ENCODE peak calls at places on chromosome 21, in ten cellular contexts. One of them, this sample, is unnamed. For H3K9me3 and H3K27me3, the result is how much of the 10 kb centered on the place peaks cover.

GRCh38 chr21:32484706-32485380 is 72.3 kb downstream of the EVA1C start:
- DNase-seq in GM23248: no peak
- DNase-seq in upper lobe of right lung: peak
- DNase-seq in mesenchymal stem cell: no peak
- DNase-seq in hepatocyte: no peak
- DNase-seq in heart left ventricle: no peak
- DNase-seq in ovary: no peak
- DNase-seq in CD4-positive, CD25-positive, alpha-beta regulatory T cell: no peak
- DNase-seq in suprapubic skin: no peak
- DNase-seq in CD8-positive, alpha-beta memory T cell: no peak
- DNase-seq in this sample: no peak

GRCh38 chr21:46297311-46298082 is 11.4 kb downstream of the YBEY start:
- DNase-seq in CD8-positive, alpha-beta memory T cell: no peak
- DNase-seq in mesenchymal stem cell: no peak
- DNase-seq in ovary: no peak
- DNase-seq in heart left ventricle: peak
- DNase-seq in suprapubic skin: no peak
- DNase-seq in hepatocyte: no peak
- DNase-seq in GM23248: peak
- DNase-seq in upper lobe of right lung: no peak
- DNase-seq in CD4-positive, CD25-positive, alpha-beta regulatory T cell: no peak
- DNase-seq in this sample: peak

GRCh38 chr21:46560568-46561447 is 44.1 kb downstream of the S100B start:
- DNase-seq in mesenchymal stem cell: no peak
- DNase-seq in ovary: no peak
- DNase-seq in CD8-positive, alpha-beta memory T cell: no peak
- DNase-seq in upper lobe of right lung: no peak
- DNase-seq in CD4-positive, CD25-positive, alpha-beta regulatory T cell: no peak
- DNase-seq in GM23248: no peak
- DNase-seq in suprapubic skin: no peak
- DNase-seq in hepatocyte: no peak
- DNase-seq in heart left ventricle: no peak
- DNase-seq in this sample: peak

GRCh38 chr21:39066829-39067785 is 116.1 kb downstream of the PSMG1 start:
- DNase-seq in suprapubic skin: no peak
- DNase-seq in CD4-positive, CD25-positive, alpha-beta regulatory T cell: no peak
- DNase-seq in hepatocyte: peak
- DNase-seq in heart left ventricle: no peak
- DNase-seq in mesenchymal stem cell: no peak
- DNase-seq in upper lobe of right lung: no peak
- DNase-seq in GM23248: no peak
- DNase-seq in ovary: no peak
- DNase-seq in CD8-positive, alpha-beta memory T cell: no peak
- DNase-seq in this sample: no peak

GRCh38 chr21:37983336-37984095 is 67.3 kb upstream of the KCNJ6 start:
- DNase-seq in ovary: no peak
- DNase-seq in GM23248: no peak
- DNase-seq in mesenchymal stem cell: no peak
- DNase-seq in hepatocyte: no peak
- DNase-seq in CD4-positive, CD25-positive, alpha-beta regulatory T cell: no peak
- DNase-seq in heart left ventricle: no peak
- DNase-seq in suprapubic skin: no peak
- DNase-seq in upper lobe of right lung: no peak
- DNase-seq in CD8-positive, alpha-beta memory T cell: no peak
- DNase-seq in this sample: no peak

GRCh38 chr21:39444406-39445145 is 1.0 kb downstream of the LCA5L start:
- DNase-seq in hepatocyte: peak
- DNase-seq in mesenchymal stem cell: peak
- DNase-seq in CD4-positive, CD25-positive, alpha-beta regulatory T cell: no peak
- DNase-seq in CD8-positive, alpha-beta memory T cell: no peak
- DNase-seq in ovary: no peak
- DNase-seq in upper lobe of right lung: no peak
- DNase-seq in GM23248: peak
- DNase-seq in suprapubic skin: no peak
- DNase-seq in heart left ventricle: no peak
- DNase-seq in this sample: no peak

GRCh38 chr21:34558166-34558565 is 46.2 kb upstream of the KCNE1 start:
- DNase-seq in mesenchymal stem cell: no peak
- DNase-seq in upper lobe of right lung: no peak
- DNase-seq in heart left ventricle: no peak
- DNase-seq in ovary: no peak
- DNase-seq in suprapubic skin: no peak
- DNase-seq in CD4-positive, CD25-positive, alpha-beta regulatory T cell: no peak
- DNase-seq in CD8-positive, alpha-beta memory T cell: no peak
- DNase-seq in hepatocyte: no peak
- DNase-seq in GM23248: no peak
- DNase-seq in this sample: no peak

GRCh38 chr21:25409992-25410391 is 197.3 kb downstream of the MRPL39 start:
- DNase-seq in CD8-positive, alpha-beta memory T cell: no peak
- DNase-seq in hepatocyte: no peak
- DNase-seq in upper lobe of right lung: no peak
- DNase-seq in heart left ventricle: no peak
- DNase-seq in GM23248: no peak
- DNase-seq in suprapubic skin: no peak
- DNase-seq in mesenchymal stem cell: no peak
- DNase-seq in CD4-positive, CD25-positive, alpha-beta regulatory T cell: no peak
- DNase-seq in ovary: no peak
- DNase-seq in this sample: no peak

GRCh38 chr21:17854771-17855170 is 35.6 kb upstream of the C21orf91 start:
- DNase-seq in suprapubic skin: no peak
- DNase-seq in CD8-positive, alpha-beta memory T cell: no peak
- DNase-seq in ovary: no peak
- DNase-seq in mesenchymal stem cell: peak
- DNase-seq in CD4-positive, CD25-positive, alpha-beta regulatory T cell: no peak
- DNase-seq in GM23248: no peak
- DNase-seq in hepatocyte: no peak
- DNase-seq in heart left ventricle: no peak
- DNase-seq in upper lobe of right lung: no peak
- DNase-seq in this sample: no peak

GRCh38 chr21:35438643-35439404 is 389.7 kb upstream of the RUNX1 start:
- DNase-seq in CD8-positive, alpha-beta memory T cell: no peak
- DNase-seq in upper lobe of right lung: no peak
- DNase-seq in hepatocyte: peak
- DNase-seq in GM23248: no peak
- DNase-seq in heart left ventricle: no peak
- DNase-seq in suprapubic skin: no peak
- DNase-seq in ovary: no peak
- DNase-seq in mesenchymal stem cell: no peak
- DNase-seq in CD4-positive, CD25-positive, alpha-beta regulatory T cell: no peak
- DNase-seq in this sample: no peak

GRCh38 chr21:30629173-30629572 is 5.8 kb upstream of the KRTAP20-2 start:
- DNase-seq in CD4-positive, CD25-positive, alpha-beta regulatory T cell: no peak
- DNase-seq in suprapubic skin: no peak
- DNase-seq in upper lobe of right lung: no peak
- DNase-seq in hepatocyte: no peak
- DNase-seq in ovary: no peak
- DNase-seq in GM23248: no peak
- DNase-seq in mesenchymal stem cell: no peak
- DNase-seq in CD8-positive, alpha-beta memory T cell: no peak
- DNase-seq in heart left ventricle: no peak
- DNase-seq in this sample: no peak

GRCh38 chr21:16976132-16976666 is 536.6 kb upstream of the CXADR start:
- DNase-seq in mesenchymal stem cell: peak
- DNase-seq in CD8-positive, alpha-beta memory T cell: no peak
- DNase-seq in suprapubic skin: no peak
- DNase-seq in CD4-positive, CD25-positive, alpha-beta regulatory T cell: no peak
- DNase-seq in heart left ventricle: no peak
- DNase-seq in hepatocyte: no peak
- DNase-seq in ovary: no peak
- DNase-seq in upper lobe of right lung: no peak
- DNase-seq in GM23248: no peak
- DNase-seq in this sample: no peak

GRCh38 chr21:31248598-31248997 is 95.5 kb downstream of the TIAM1 start:
- DNase-seq in suprapubic skin: no peak
- DNase-seq in upper lobe of right lung: no peak
- DNase-seq in hepatocyte: no peak
- DNase-seq in heart left ventricle: no peak
- DNase-seq in mesenchymal stem cell: peak
- DNase-seq in GM23248: peak
- DNase-seq in CD8-positive, alpha-beta memory T cell: no peak
- DNase-seq in ovary: no peak
- DNase-seq in CD4-positive, CD25-positive, alpha-beta regulatory T cell: no peak
- DNase-seq in this sample: no peak

GRCh38 chr21:32524010-32524719 is 61.2 kb downstream of the TCP10L start:
- DNase-seq in heart left ventricle: peak
- DNase-seq in ovary: no peak
- DNase-seq in GM23248: peak
- DNase-seq in upper lobe of right lung: no peak
- DNase-seq in suprapubic skin: no peak
- DNase-seq in hepatocyte: no peak
- DNase-seq in mesenchymal stem cell: peak
- DNase-seq in CD8-positive, alpha-beta memory T cell: no peak
- DNase-seq in CD4-positive, CD25-positive, alpha-beta regulatory T cell: no peak
- DNase-seq in this sample: no peak

DNA sequence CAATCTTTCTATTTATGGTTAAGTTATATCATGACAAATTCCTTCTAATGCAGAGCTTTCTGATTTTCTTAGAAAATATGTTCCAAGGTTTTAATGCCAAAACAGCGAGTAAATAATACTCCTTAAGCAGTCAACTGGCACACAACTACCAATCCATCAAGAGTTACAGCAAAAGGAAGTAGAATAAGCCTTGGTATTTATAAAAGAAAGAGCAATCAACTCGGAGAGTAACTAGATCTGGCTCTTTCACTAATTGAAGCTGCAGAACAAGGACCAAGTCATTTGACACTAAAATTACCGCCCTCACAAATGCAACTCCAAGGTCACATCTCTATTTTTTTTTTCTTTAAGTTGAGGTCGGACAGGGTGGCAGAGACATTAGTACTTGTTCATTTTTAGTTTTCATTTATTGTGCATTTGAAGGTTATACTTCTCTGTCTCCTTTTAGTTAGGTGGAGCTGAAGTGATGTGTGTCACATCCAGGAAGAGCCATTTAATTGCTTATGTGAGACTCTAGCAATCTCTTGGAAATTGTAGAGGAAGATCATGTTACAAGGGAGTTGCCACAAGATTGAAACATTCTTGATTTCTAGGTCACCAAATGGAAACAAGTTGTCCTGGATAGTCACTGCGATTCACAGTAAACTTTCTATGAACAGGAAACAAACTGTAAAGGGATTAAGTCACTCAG is 138.0 kb upstream of the ADAMTS5 start:
- DNase-seq in upper lobe of right lung: no peak
- DNase-seq in mesenchymal stem cell: peak
- DNase-seq in GM23248: peak
- DNase-seq in hepatocyte: no peak
- DNase-seq in heart left ventricle: no peak
- DNase-seq in CD8-positive, alpha-beta memory T cell: no peak
- DNase-seq in suprapubic skin: no peak
- DNase-seq in CD4-positive, CD25-positive, alpha-beta regulatory T cell: no peak
- DNase-seq in ovary: no peak
- DNase-seq in this sample: no peak
- H3K9me3 ChIP-seq in upper lobe of right lung: under half
- H3K9me3 ChIP-seq in mesenchymal stem cell: under half
- H3K9me3 ChIP-seq in GM23248: under half
- H3K9me3 ChIP-seq in hepatocyte: under half
- H3K9me3 ChIP-seq in heart left ventricle: under half
- H3K9me3 ChIP-seq in CD8-positive, alpha-beta memory T cell: under half
- H3K9me3 ChIP-seq in suprapubic skin: under half
- H3K9me3 ChIP-seq in CD4-positive, CD25-positive, alpha-beta regulatory T cell: under half
- H3K9me3 ChIP-seq in ovary: under half
- H3K9me3 ChIP-seq in this sample: under half

GRCh38 chr21:42829954-42830353 is 49.4 kb downstream of the WDR4 start:
- DNase-seq in heart left ventricle: peak
- DNase-seq in ovary: no peak
- DNase-seq in upper lobe of right lung: peak
- DNase-seq in mesenchymal stem cell: no peak
- DNase-seq in CD4-positive, CD25-positive, alpha-beta regulatory T cell: no peak
- DNase-seq in GM23248: no peak
- DNase-seq in suprapubic skin: no peak
- DNase-seq in CD8-positive, alpha-beta memory T cell: no peak
- DNase-seq in hepatocyte: no peak
- DNase-seq in this sample: no peak

GRCh38 chr21:42829417-42829816 is 49.9 kb downstream of the WDR4 start:
- DNase-seq in mesenchymal stem cell: no peak
- DNase-seq in GM23248: no peak
- DNase-seq in upper lobe of right lung: peak
- DNase-seq in CD8-positive, alpha-beta memory T cell: no peak
- DNase-seq in CD4-positive, CD25-positive, alpha-beta regulatory T cell: no peak
- DNase-seq in suprapubic skin: no peak
- DNase-seq in heart left ventricle: peak
- DNase-seq in ovary: no peak
- DNase-seq in hepatocyte: no peak
- DNase-seq in this sample: no peak

GRCh38 chr21:42833439-42833815 is 45.9 kb downstream of the WDR4 start:
- DNase-seq in GM23248: no peak
- DNase-seq in upper lobe of right lung: peak
- DNase-seq in mesenchymal stem cell: peak
- DNase-seq in CD4-positive, CD25-positive, alpha-beta regulatory T cell: peak
- DNase-seq in ovary: no peak
- DNase-seq in heart left ventricle: peak
- DNase-seq in suprapubic skin: no peak
- DNase-seq in CD8-positive, alpha-beta memory T cell: no peak
- DNase-seq in hepatocyte: peak
- DNase-seq in this sample: peak

GRCh38 chr21:42830456-42831455 is 48.6 kb downstream of the WDR4 start:
- DNase-seq in heart left ventricle: peak
- DNase-seq in CD8-positive, alpha-beta memory T cell: no peak
- DNase-seq in GM23248: no peak
- DNase-seq in ovary: no peak
- DNase-seq in mesenchymal stem cell: no peak
- DNase-seq in hepatocyte: no peak
- DNase-seq in upper lobe of right lung: peak
- DNase-seq in CD4-positive, CD25-positive, alpha-beta regulatory T cell: no peak
- DNase-seq in suprapubic skin: no peak
- DNase-seq in this sample: no peak

GRCh38 chr21:42827588-42827987 is 51.8 kb downstream of the WDR4 start:
- DNase-seq in CD8-positive, alpha-beta memory T cell: no peak
- DNase-seq in CD4-positive, CD25-positive, alpha-beta regulatory T cell: no peak
- DNase-seq in heart left ventricle: no peak
- DNase-seq in mesenchymal stem cell: no peak
- DNase-seq in upper lobe of right lung: no peak
- DNase-seq in suprapubic skin: no peak
- DNase-seq in GM23248: no peak
- DNase-seq in hepatocyte: no peak
- DNase-seq in ovary: no peak
- DNase-seq in this sample: no peak
- H3K27me3 ChIP-seq in CD8-positive, alpha-beta memory T cell: under half
- H3K27me3 ChIP-seq in CD4-positive, CD25-positive, alpha-beta regulatory T cell: under half
- H3K27me3 ChIP-seq in heart left ventricle: under half
- H3K27me3 ChIP-seq in mesenchymal stem cell: under half
- H3K27me3 ChIP-seq in upper lobe of right lung: under half
- H3K27me3 ChIP-seq in suprapubic skin: under half
- H3K27me3 ChIP-seq in GM23248: under half
- H3K27me3 ChIP-seq in hepatocyte: under half
- H3K27me3 ChIP-seq in ovary: under half
- H3K27me3 ChIP-seq in this sample: under half

GRCh38 chr21:20265704-20266368 is 732.4 kb upstream of the NCAM2 start:
- DNase-seq in upper lobe of right lung: no peak
- DNase-seq in ovary: no peak
- DNase-seq in GM23248: no peak
- DNase-seq in hepatocyte: no peak
- DNase-seq in mesenchymal stem cell: no peak
- DNase-seq in heart left ventricle: no peak
- DNase-seq in CD4-positive, CD25-positive, alpha-beta regulatory T cell: no peak
- DNase-seq in CD8-positive, alpha-beta memory T cell: no peak
- DNase-seq in suprapubic skin: no peak
- DNase-seq in this sample: no peak
- H3K9me3 ChIP-seq in upper lobe of right lung: under half
- H3K9me3 ChIP-seq in ovary: under half
- H3K9me3 ChIP-seq in GM23248: under half
- H3K9me3 ChIP-seq in hepatocyte: under half
- H3K9me3 ChIP-seq in mesenchymal stem cell: under half
- H3K9me3 ChIP-seq in heart left ventricle: under half
- H3K9me3 ChIP-seq in CD4-positive, CD25-positive, alpha-beta regulatory T cell: under half
- H3K9me3 ChIP-seq in CD8-positive, alpha-beta memory T cell: under half
- H3K9me3 ChIP-seq in suprapubic skin: under half
- H3K9me3 ChIP-seq in this sample: under half

GRCh38 chr21:15241997-15242767 is 177.4 kb upstream of the NRIP1 start:
- DNase-seq in ovary: no peak
- DNase-seq in upper lobe of right lung: no peak
- DNase-seq in heart left ventricle: no peak
- DNase-seq in hepatocyte: no peak
- DNase-seq in GM23248: no peak
- DNase-seq in CD8-positive, alpha-beta memory T cell: no peak
- DNase-seq in suprapubic skin: no peak
- DNase-seq in mesenchymal stem cell: no peak
- DNase-seq in CD4-positive, CD25-positive, alpha-beta regulatory T cell: no peak
- DNase-seq in this sample: no peak
- H3K27me3 ChIP-seq in ovary: under half
- H3K27me3 ChIP-seq in upper lobe of right lung: under half
- H3K27me3 ChIP-seq in heart left ventricle: under half
- H3K27me3 ChIP-seq in hepatocyte: under half
- H3K27me3 ChIP-seq in GM23248: under half
- H3K27me3 ChIP-seq in CD8-positive, alpha-beta memory T cell: under half
- H3K27me3 ChIP-seq in suprapubic skin: under half
- H3K27me3 ChIP-seq in mesenchymal stem cell: under half
- H3K27me3 ChIP-seq in CD4-positive, CD25-positive, alpha-beta regulatory T cell: under half
- H3K27me3 ChIP-seq in this sample: under half

This sample was measured in naive thymus-derived CD4-positive, alpha-beta T cell.